ENCODE peak calls at places on chromosomes 7 and 10, in seven cellular contexts. One of them, this sample, is unnamed.

GRCh38 chr10:71075066-71075758 is 137.2 kb upstream of the UNC5B start:
- DNase-seq in brain microvascular endothelial cell: no peak
- DNase-seq in effector memory CD4-positive, alpha-beta T cell: no peak
- DNase-seq in endodermal cell: peak
- DNase-seq in aorta: peak
- DNase-seq in neuronal stem cell: no peak
- DNase-seq in CD8-positive, alpha-beta memory T cell: no peak
- DNase-seq in this sample: no peak

GRCh38 chr10:62082729-62083412 is 181.4 kb downstream of the ARID5B start:
- DNase-seq in CD8-positive, alpha-beta memory T cell: peak
- DNase-seq in neuronal stem cell: no peak
- DNase-seq in effector memory CD4-positive, alpha-beta T cell: peak
- DNase-seq in brain microvascular endothelial cell: peak
- DNase-seq in endodermal cell: no peak
- DNase-seq in aorta: no peak
- DNase-seq in this sample: no peak

GRCh38 chr7:88354999-88355398 is 48.3 kb upstream of the STEAP4 start:
- DNase-seq in neuronal stem cell: no peak
- DNase-seq in effector memory CD4-positive, alpha-beta T cell: no peak
- DNase-seq in brain microvascular endothelial cell: no peak
- DNase-seq in endodermal cell: no peak
- DNase-seq in CD8-positive, alpha-beta memory T cell: no peak
- DNase-seq in aorta: no peak
- DNase-seq in this sample: no peak

GRCh38 chr10:771647-772046 is 82.2 kb upstream of the DIP2C start:
- DNase-seq in effector memory CD4-positive, alpha-beta T cell: no peak
- DNase-seq in CD8-positive, alpha-beta memory T cell: no peak
- DNase-seq in neuronal stem cell: no peak
- DNase-seq in brain microvascular endothelial cell: no peak
- DNase-seq in endodermal cell: no peak
- DNase-seq in aorta: no peak
- DNase-seq in this sample: no peak

GRCh38 chr10:32050145-32050544 is 6.1 kb downstream of the KIF5B start:
- DNase-seq in endodermal cell: no peak
- DNase-seq in effector memory CD4-positive, alpha-beta T cell: no peak
- DNase-seq in brain microvascular endothelial cell: no peak
- DNase-seq in CD8-positive, alpha-beta memory T cell: no peak
- DNase-seq in neuronal stem cell: no peak
- DNase-seq in aorta: no peak
- DNase-seq in this sample: no peak

GRCh38 chr10:42958142-42958868 is 118.6 kb upstream of the RET start:
- DNase-seq in effector memory CD4-positive, alpha-beta T cell: no peak
- DNase-seq in CD8-positive, alpha-beta memory T cell: no peak
- DNase-seq in aorta: no peak
- DNase-seq in neuronal stem cell: no peak
- DNase-seq in endodermal cell: no peak
- DNase-seq in brain microvascular endothelial cell: no peak
- DNase-seq in this sample: no peak

GRCh38 chr10:511101-511848 is 178.2 kb downstream of the DIP2C start:
- DNase-seq in neuronal stem cell: peak
- DNase-seq in effector memory CD4-positive, alpha-beta T cell: peak
- DNase-seq in CD8-positive, alpha-beta memory T cell: peak
- DNase-seq in aorta: peak
- DNase-seq in brain microvascular endothelial cell: peak
- DNase-seq in endodermal cell: peak
- DNase-seq in this sample: peak

GRCh38 chr7:85055906-85056305 is 130.9 kb downstream of the SEMA3D start:
- DNase-seq in aorta: no peak
- DNase-seq in CD8-positive, alpha-beta memory T cell: no peak
- DNase-seq in neuronal stem cell: no peak
- DNase-seq in brain microvascular endothelial cell: no peak
- DNase-seq in endodermal cell: no peak
- DNase-seq in effector memory CD4-positive, alpha-beta T cell: no peak
- DNase-seq in this sample: no peak

GRCh38 chr10:30002438-30003266 is 56.7 kb downstream of the JCAD start:
- DNase-seq in neuronal stem cell: peak
- DNase-seq in aorta: peak
- DNase-seq in effector memory CD4-positive, alpha-beta T cell: peak
- DNase-seq in brain microvascular endothelial cell: peak
- DNase-seq in CD8-positive, alpha-beta memory T cell: peak
- DNase-seq in endodermal cell: peak
- DNase-seq in this sample: no peak

GRCh38 chr10:104664205-104664604 is 23.1 kb downstream of the SORCS3 start:
- DNase-seq in neuronal stem cell: no peak
- DNase-seq in aorta: no peak
- DNase-seq in CD8-positive, alpha-beta memory T cell: no peak
- DNase-seq in effector memory CD4-positive, alpha-beta T cell: no peak
- DNase-seq in endodermal cell: no peak
- DNase-seq in brain microvascular endothelial cell: no peak
- DNase-seq in this sample: no peak

GRCh38 chr7:79774150-79774549 is 320.7 kb upstream of the MAGI2 start:
- DNase-seq in neuronal stem cell: no peak
- DNase-seq in CD8-positive, alpha-beta memory T cell: no peak
- DNase-seq in effector memory CD4-positive, alpha-beta T cell: no peak
- DNase-seq in aorta: no peak
- DNase-seq in endodermal cell: no peak
- DNase-seq in brain microvascular endothelial cell: no peak
- DNase-seq in this sample: no peak

GRCh38 chr10:110756886-110757285 is 112.8 kb downstream of the RBM20 start:
- DNase-seq in CD8-positive, alpha-beta memory T cell: no peak
- DNase-seq in neuronal stem cell: no peak
- DNase-seq in brain microvascular endothelial cell: no peak
- DNase-seq in endodermal cell: no peak
- DNase-seq in aorta: no peak
- DNase-seq in effector memory CD4-positive, alpha-beta T cell: no peak
- DNase-seq in this sample: no peak

GRCh38 chr7:903921-904755 is 27.8 kb downstream of the GET4 start:
- DNase-seq in aorta: no peak
- DNase-seq in brain microvascular endothelial cell: no peak
- DNase-seq in neuronal stem cell: no peak
- DNase-seq in endodermal cell: no peak
- DNase-seq in effector memory CD4-positive, alpha-beta T cell: no peak
- DNase-seq in CD8-positive, alpha-beta memory T cell: no peak
- DNase-seq in this sample: no peak

GRCh38 chr7:88321694-88322093 is 15.0 kb upstream of the STEAP4 start:
- DNase-seq in brain microvascular endothelial cell: no peak
- DNase-seq in effector memory CD4-positive, alpha-beta T cell: no peak
- DNase-seq in neuronal stem cell: no peak
- DNase-seq in CD8-positive, alpha-beta memory T cell: no peak
- DNase-seq in aorta: no peak
- DNase-seq in endodermal cell: no peak
- DNase-seq in this sample: no peak

GRCh38 chr10:29039659-29040309 is 249.1 kb upstream of the LYZL1 start:
- DNase-seq in neuronal stem cell: no peak
- DNase-seq in brain microvascular endothelial cell: peak
- DNase-seq in endodermal cell: no peak
- DNase-seq in CD8-positive, alpha-beta memory T cell: no peak
- DNase-seq in effector memory CD4-positive, alpha-beta T cell: no peak
- DNase-seq in aorta: no peak
- DNase-seq in this sample: peak

DNA sequence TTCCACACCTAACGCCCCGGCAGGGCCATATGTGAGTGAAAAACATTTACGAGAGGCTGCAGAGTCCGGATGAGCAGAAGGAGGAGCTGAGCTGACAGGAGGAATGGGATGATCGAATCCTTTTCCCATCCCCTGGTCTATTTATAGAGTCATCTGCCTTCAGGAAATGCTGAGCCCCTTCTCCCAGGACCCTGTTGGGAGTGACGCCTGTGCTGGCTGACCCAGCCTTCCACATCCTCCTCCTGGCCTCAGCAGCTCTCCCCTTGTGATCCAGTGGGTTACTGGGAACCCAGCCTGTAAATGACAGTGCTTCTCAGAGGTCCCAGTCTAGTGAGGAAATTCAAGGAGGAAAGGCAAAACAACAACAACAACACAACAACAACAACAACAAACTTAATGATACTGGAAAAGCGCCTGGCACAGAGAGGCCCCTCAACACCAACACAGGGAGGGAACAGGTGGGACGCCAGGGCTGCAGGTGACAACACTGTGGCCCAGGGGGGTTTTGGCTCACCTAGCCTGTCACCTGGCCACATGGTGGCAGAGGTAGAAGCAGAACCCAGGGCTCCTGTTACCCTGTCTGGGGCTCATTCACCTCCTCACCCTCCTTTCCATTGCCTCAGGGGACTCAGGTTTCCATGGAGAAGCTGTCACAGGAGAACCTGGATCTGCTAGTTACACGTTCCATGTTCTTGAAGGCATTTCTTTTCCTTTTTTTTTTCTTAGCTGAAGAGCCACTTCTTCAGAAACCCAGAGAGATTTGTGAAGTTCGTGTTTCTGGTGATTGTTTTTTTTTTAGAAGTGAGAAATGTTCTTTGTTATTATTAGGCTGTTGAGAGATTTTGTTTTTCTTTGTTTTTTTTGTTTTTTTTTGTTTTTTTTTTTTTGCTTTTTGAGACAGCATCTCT is 16.4 kb downstream of the DENND2A start:
- DNase-seq in effector memory CD4-positive, alpha-beta T cell: no peak
- DNase-seq in neuronal stem cell: no peak
- DNase-seq in endodermal cell: peak
- DNase-seq in brain microvascular endothelial cell: peak
- DNase-seq in aorta: no peak
- DNase-seq in CD8-positive, alpha-beta memory T cell: no peak
- DNase-seq in this sample: no peak
- H3K27ac ChIP-seq in effector memory CD4-positive, alpha-beta T cell: no peak
- H3K27ac ChIP-seq in neuronal stem cell: no peak
- H3K27ac ChIP-seq in endodermal cell: peak
- H3K27ac ChIP-seq in brain microvascular endothelial cell: peak
- H3K27ac ChIP-seq in aorta: no peak
- H3K27ac ChIP-seq in CD8-positive, alpha-beta memory T cell: no peak
- H3K27ac ChIP-seq in this sample: peak

GRCh38 chr10:89360153-89360552 is 17.7 kb upstream of the IFIT1B start:
- DNase-seq in CD8-positive, alpha-beta memory T cell: no peak
- DNase-seq in neuronal stem cell: no peak
- DNase-seq in endodermal cell: no peak
- DNase-seq in effector memory CD4-positive, alpha-beta T cell: no peak
- DNase-seq in brain microvascular endothelial cell: no peak
- DNase-seq in aorta: no peak
- DNase-seq in this sample: no peak
- H3K4me3 ChIP-seq in CD8-positive, alpha-beta memory T cell: no peak
- H3K4me3 ChIP-seq in neuronal stem cell: no peak
- H3K4me3 ChIP-seq in endodermal cell: no peak
- H3K4me3 ChIP-seq in effector memory CD4-positive, alpha-beta T cell: no peak
- H3K4me3 ChIP-seq in brain microvascular endothelial cell: no peak
- H3K4me3 ChIP-seq in aorta: no peak
- H3K4me3 ChIP-seq in this sample: no peak

DNA sequence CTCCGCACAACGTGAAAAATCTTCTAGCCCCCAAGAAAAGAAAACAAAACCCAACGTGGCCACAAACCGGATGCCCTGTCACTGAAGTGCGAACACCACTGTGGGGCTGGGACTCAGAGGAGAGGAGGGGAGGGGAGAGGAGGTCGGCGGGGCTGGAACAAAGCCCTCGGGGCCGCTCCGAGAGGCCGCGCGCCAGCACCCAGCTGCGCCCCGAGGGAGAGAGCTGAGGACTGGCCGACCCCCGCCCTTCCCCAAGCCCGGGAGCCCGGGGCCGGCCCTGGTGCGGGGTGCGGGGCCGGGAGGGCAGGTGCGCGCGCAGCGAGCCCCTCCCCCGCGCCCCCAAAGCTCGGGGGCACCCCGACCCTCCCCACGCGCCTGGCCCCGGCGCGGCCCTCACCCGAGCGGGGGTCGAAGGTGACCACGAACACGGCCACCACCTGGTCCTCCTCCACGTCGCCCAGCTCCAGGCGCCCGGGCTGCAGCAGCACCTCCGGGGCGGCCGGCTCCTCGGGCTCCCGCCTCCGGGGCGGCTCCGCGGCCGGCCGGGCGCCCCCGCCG is 398 bp downstream of the DENND11 start:
- DNase-seq in effector memory CD4-positive, alpha-beta T cell: peak
- DNase-seq in brain microvascular endothelial cell: no peak
- DNase-seq in endodermal cell: peak
- DNase-seq in neuronal stem cell: peak
- DNase-seq in CD8-positive, alpha-beta memory T cell: peak
- DNase-seq in aorta: peak
- DNase-seq in this sample: no peak
- H3K27ac ChIP-seq in effector memory CD4-positive, alpha-beta T cell: peak
- H3K27ac ChIP-seq in brain microvascular endothelial cell: no peak
- H3K27ac ChIP-seq in endodermal cell: peak
- H3K27ac ChIP-seq in neuronal stem cell: no peak
- H3K27ac ChIP-seq in CD8-positive, alpha-beta memory T cell: peak
- H3K27ac ChIP-seq in aorta: peak
- H3K27ac ChIP-seq in this sample: no peak

GRCh38 chr10:64502936-64503335 is 981.7 kb downstream of the REEP3 start:
- DNase-seq in endodermal cell: no peak
- DNase-seq in brain microvascular endothelial cell: no peak
- DNase-seq in aorta: no peak
- DNase-seq in effector memory CD4-positive, alpha-beta T cell: no peak
- DNase-seq in neuronal stem cell: no peak
- DNase-seq in CD8-positive, alpha-beta memory T cell: no peak
- DNase-seq in this sample: no peak

GRCh38 chr10:64506963-64507362 is 985.8 kb downstream of the REEP3 start:
- DNase-seq in CD8-positive, alpha-beta memory T cell: no peak
- DNase-seq in effector memory CD4-positive, alpha-beta T cell: no peak
- DNase-seq in brain microvascular endothelial cell: no peak
- DNase-seq in aorta: no peak
- DNase-seq in neuronal stem cell: no peak
- DNase-seq in endodermal cell: peak
- DNase-seq in this sample: no peak

GRCh38 chr10:64505496-64505895 is 984.3 kb downstream of the REEP3 start:
- DNase-seq in CD8-positive, alpha-beta memory T cell: no peak
- DNase-seq in aorta: no peak
- DNase-seq in brain microvascular endothelial cell: no peak
- DNase-seq in endodermal cell: no peak
- DNase-seq in neuronal stem cell: no peak
- DNase-seq in effector memory CD4-positive, alpha-beta T cell: no peak
- DNase-seq in this sample: no peak

GRCh38 chr10:64501807-64502206 is 980.6 kb downstream of the REEP3 start:
- DNase-seq in aorta: no peak
- DNase-seq in CD8-positive, alpha-beta memory T cell: no peak
- DNase-seq in neuronal stem cell: no peak
- DNase-seq in endodermal cell: no peak
- DNase-seq in effector memory CD4-positive, alpha-beta T cell: no peak
- DNase-seq in brain microvascular endothelial cell: no peak
- DNase-seq in this sample: no peak

DNA sequence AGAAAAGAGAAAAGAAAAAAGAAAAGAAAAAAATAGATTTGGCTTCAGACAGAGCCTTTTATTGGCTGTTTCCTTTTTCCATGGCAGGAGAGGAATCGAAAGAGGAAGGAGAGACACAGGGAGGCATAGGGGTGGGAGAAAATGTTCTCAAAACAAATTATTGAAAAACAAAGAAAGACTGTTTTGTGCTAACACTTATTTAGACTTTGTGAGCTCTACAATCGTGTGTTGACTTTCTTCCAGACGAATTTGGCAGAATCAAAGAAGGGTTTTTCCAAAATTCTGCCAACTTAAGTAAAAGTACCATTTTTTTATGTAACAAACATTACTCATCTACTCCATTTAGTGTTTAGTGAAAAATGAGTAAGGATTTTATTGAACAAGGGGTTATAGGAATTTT is 982.2 kb downstream of the REEP3 start:
- DNase-seq in aorta: no peak
- DNase-seq in CD8-positive, alpha-beta memory T cell: no peak
- DNase-seq in brain microvascular endothelial cell: no peak
- DNase-seq in effector memory CD4-positive, alpha-beta T cell: no peak
- DNase-seq in endodermal cell: no peak
- DNase-seq in neuronal stem cell: no peak
- DNase-seq in this sample: no peak
- H3K4me3 ChIP-seq in aorta: no peak
- H3K4me3 ChIP-seq in CD8-positive, alpha-beta memory T cell: no peak
- H3K4me3 ChIP-seq in brain microvascular endothelial cell: no peak
- H3K4me3 ChIP-seq in effector memory CD4-positive, alpha-beta T cell: no peak
- H3K4me3 ChIP-seq in endodermal cell: no peak
- H3K4me3 ChIP-seq in neuronal stem cell: no peak
- H3K4me3 ChIP-seq in this sample: no peak

This sample was measured in AG04450.